ENCODE peak calls at places on chromosome 1, in four cellular contexts. One of them, this sample, is unnamed.
A peak's percentile ranks its signal among the peaks of the same experiment; 100 is the strongest.

GRCh38 chr1:235100124-235100801 is 28.4 kb downstream of the TOMM20 start:
- DNase-seq in A549: no peak
- DNase-seq in GM13976: no peak
- DNase-seq in GM12878: peak; percentile 66
- DNase-seq in this sample: no peak

GRCh38 chr1:147749792-147750191 is 10.6 kb downstream of the GJA5 start:
- DNase-seq in A549: no peak
- DNase-seq in GM12878: no peak
- DNase-seq in GM13976: no peak
- DNase-seq in this sample: no peak

GRCh38 chr1:156582388-156583022 is 3.0 kb downstream of the TTC24 start:
- DNase-seq in GM13976: no peak
- DNase-seq in GM12878: no peak
- DNase-seq in A549: no peak
- DNase-seq in this sample: peak; percentile 40

GRCh38 chr1:12142891-12143630 is 23.7 kb upstream of the TNFRSF1B start:
- DNase-seq in A549: no peak
- DNase-seq in GM13976: no peak
- DNase-seq in GM12878: no peak
- DNase-seq in this sample: no peak

GRCh38 chr1:91755888-91756287 is 130.1 kb downstream of the TGFBR3 start:
- DNase-seq in A549: no peak
- DNase-seq in GM12878: no peak
- DNase-seq in GM13976: no peak
- DNase-seq in this sample: no peak

GRCh38 chr1:202164271-202165037 is 4.1 kb upstream of the PTPN7 start:
- DNase-seq in GM12878: peak; percentile 56
- DNase-seq in A549: no peak
- DNase-seq in GM13976: peak; percentile 90
- DNase-seq in this sample: peak; percentile 83

GRCh38 chr1:111602974-111603373 is 16.6 kb upstream of the RAP1A start:
- DNase-seq in GM12878: no peak
- DNase-seq in GM13976: no peak
- DNase-seq in A549: no peak
- DNase-seq in this sample: peak; percentile 51

GRCh38 chr1:71784989-71785388 is 497.4 kb downstream of the NEGR1 start:
- DNase-seq in A549: no peak
- DNase-seq in GM12878: no peak
- DNase-seq in GM13976: no peak
- DNase-seq in this sample: no peak

GRCh38 chr1:32240140-32240951 is 6.7 kb upstream of the FAM167B start:
- DNase-seq in GM12878: no peak
- DNase-seq in A549: peak; percentile 53
- DNase-seq in GM13976: no peak
- DNase-seq in this sample: peak; percentile 45

DNA sequence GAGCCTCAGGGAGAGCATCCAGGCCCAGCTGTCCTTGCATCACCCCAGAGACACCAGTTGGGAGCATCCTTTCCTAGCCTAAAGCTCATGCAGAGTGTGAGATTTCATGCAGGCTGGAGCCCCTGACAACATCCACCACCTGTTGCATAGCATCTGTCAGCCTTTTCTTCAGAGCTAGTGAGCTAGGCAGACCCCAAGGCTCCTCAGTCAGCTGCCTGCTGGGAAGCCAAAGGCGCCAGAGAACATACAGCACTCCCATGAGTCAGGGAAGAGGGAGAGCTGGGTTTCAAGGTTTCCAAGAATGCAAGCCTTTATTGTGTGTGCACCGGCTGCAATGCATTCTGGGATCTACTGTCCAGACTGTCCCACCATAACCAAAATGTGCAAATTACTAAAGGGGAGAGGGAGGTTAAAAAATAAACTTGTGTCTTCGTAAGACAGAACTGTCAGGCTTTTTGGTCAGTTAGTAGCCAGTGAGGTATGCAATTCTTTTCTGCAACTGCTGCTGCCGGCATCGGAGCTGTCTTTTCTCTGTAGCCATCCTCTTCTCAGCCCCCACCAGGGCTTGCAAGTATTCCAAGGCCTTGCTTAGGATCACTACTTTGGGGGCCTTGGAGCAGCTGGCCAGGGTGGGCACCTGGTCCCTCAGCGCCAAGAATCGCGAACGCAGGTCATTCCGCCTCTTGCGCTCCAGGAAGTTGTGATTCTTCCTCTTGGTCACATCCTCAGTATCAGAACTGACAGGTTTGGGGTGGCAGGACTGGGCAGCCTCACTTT is 4.6 kb downstream of the MYCL start:
- DNase-seq in A549: no peak
- DNase-seq in GM12878: no peak
- DNase-seq in GM13976: no peak
- DNase-seq in this sample: no peak
- TF ChIP-seq CTCF in A549: no peak
- TF ChIP-seq CTCF in GM12878: no peak
- TF ChIP-seq CTCF in GM13976: no peak
- TF ChIP-seq CTCF in this sample: no peak

GRCh38 chr1:210817385-210818275 is 316.3 kb downstream of the KCNH1 start:
- DNase-seq in A549: no peak
- DNase-seq in GM13976: no peak
- DNase-seq in GM12878: no peak
- DNase-seq in this sample: no peak
- TF ChIP-seq CTCF in A549: no peak
- TF ChIP-seq CTCF in GM13976: no peak
- TF ChIP-seq CTCF in GM12878: no peak
- TF ChIP-seq CTCF in this sample: no peak

DNA sequence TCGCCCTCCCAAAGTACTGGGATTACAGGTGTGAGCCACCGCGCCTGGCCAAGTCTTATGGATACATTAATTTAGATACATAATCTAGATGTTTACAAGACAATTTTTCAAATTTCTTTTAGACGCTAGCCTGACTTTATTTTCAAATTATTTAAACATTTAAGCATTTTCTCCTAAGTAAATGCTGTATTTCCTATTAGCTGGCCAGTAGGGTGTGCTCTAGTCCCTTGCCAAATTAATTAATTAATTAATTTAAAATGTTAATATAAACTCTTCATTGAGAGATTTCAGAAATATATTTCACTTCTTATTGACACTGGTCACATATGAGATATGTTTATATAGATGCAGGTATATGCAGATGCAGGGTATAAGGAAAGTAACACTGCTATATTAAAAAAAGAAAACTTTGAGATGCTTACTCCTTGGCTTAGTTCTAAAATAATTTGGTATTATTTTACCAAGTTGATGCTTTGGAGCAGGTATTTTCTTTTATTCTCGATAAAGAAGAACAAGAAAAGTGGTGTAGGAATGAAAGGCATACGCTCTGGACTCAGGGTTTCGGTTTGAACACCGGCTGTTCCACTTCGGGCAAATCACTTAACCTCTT is 5.2 kb upstream of the ERRFI1 start:
- DNase-seq in A549: no peak
- DNase-seq in GM13976: peak; percentile 34
- DNase-seq in GM12878: no peak
- DNase-seq in this sample: peak; percentile 32
- TF ChIP-seq CTCF in A549: peak; percentile 77
- TF ChIP-seq CTCF in GM13976: peak; percentile 20
- TF ChIP-seq CTCF in GM12878: peak; percentile 30
- TF ChIP-seq CTCF in this sample: peak; percentile 28

DNA sequence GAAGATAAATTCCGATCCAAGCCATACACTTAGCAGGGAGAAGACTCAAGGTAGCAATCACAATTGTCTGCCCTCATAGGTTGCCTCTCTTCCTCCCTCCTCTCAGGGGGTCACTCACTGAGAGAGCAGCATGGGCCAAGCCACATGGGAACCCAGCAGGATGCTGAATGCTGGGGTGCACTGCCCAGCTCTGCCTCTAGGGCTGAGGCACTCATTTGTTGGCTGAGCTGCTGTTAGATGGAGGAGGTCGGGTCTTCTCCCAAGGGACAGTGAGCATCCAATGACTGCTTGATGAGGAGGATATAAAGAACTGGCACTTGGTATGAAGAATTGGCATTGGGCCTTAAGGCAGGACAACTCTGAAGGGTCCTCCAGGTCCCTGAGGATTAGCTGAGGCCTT is 418.8 kb downstream of the SIPA1L2 start:
- DNase-seq in GM12878: no peak
- DNase-seq in GM13976: no peak
- DNase-seq in A549: peak; percentile 26
- DNase-seq in this sample: no peak
- TF ChIP-seq CTCF in GM12878: peak; percentile 47
- TF ChIP-seq CTCF in GM13976: no peak
- TF ChIP-seq CTCF in A549: no peak
- TF ChIP-seq CTCF in this sample: peak; percentile 16

GRCh38 chr1:174344162-174344561 is 103.6 kb upstream of the GPR52 start:
- DNase-seq in GM12878: no peak
- DNase-seq in A549: no peak
- DNase-seq in GM13976: no peak
- DNase-seq in this sample: no peak
- TF ChIP-seq CTCF in GM12878: no peak
- TF ChIP-seq CTCF in A549: no peak
- TF ChIP-seq CTCF in GM13976: no peak
- TF ChIP-seq CTCF in this sample: no peak

GRCh38 chr1:196355206-196355786 is 252.9 kb downstream of the KCNT2 start:
- DNase-seq in A549: peak; percentile 5
- DNase-seq in GM12878: no peak
- DNase-seq in GM13976: no peak
- DNase-seq in this sample: no peak
- TF ChIP-seq CTCF in A549: peak; percentile 58
- TF ChIP-seq CTCF in GM12878: no peak
- TF ChIP-seq CTCF in GM13976: no peak
- TF ChIP-seq CTCF in this sample: no peak

DNA sequence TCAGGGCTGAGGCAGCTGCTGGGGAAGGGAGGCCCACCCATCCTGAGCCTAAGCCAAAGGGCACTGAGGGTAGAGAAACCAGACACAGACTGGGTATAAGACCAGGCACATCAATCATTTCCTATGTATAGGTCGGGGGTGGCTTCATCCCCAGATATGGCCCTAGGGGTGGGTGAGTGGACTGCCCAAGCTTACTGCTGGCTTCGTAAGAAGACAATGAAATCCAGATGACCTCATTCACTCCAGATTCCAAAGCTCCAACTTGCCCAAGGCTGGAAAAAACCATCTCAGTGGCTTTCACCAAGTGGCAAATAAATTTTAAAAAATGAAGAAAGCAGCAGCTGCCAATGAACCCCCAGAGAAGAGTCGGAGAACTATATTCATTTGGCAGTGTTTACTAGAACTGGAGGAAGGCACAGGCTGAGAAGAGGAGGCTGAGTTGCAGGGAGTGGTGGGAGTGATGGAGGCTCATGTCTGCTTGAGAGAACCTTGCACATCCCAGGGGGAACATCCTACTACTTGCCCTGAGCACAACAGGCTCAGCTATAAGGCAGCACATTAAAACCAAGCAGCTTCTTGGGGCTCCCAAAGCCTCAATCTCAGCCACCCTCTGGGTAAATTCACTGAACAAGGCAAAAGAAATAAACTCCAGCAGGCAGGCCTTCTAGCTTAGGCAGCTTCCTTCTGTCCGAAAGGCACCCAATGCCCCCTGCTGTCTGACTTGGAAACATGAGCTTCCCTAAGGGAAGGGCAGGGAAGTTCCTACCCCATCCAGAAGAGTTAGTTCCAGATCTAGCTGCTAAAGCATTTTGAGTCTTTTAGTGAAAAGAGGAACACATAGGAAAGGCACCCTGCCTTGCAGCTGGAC is 14.1 kb downstream of the PEA15 start:
- DNase-seq in GM12878: no peak
- DNase-seq in GM13976: no peak
- DNase-seq in A549: peak; percentile 55
- DNase-seq in this sample: no peak
- TF ChIP-seq CTCF in GM12878: peak; percentile 34
- TF ChIP-seq CTCF in GM13976: no peak
- TF ChIP-seq CTCF in A549: peak; percentile 61
- TF ChIP-seq CTCF in this sample: no peak

GRCh38 chr1:203435628-203436027 is 40.0 kb upstream of the PRELP start:
- DNase-seq in GM12878: no peak
- DNase-seq in A549: no peak
- DNase-seq in GM13976: no peak
- DNase-seq in this sample: no peak

GRCh38 chr1:203440780-203441179 is 34.8 kb upstream of the PRELP start:
- DNase-seq in GM13976: peak; percentile 45
- DNase-seq in GM12878: no peak
- DNase-seq in A549: no peak
- DNase-seq in this sample: peak; percentile 40

GRCh38 chr1:203441811-203442210 is 33.8 kb upstream of the PRELP start:
- DNase-seq in GM13976: no peak
- DNase-seq in A549: no peak
- DNase-seq in GM12878: no peak
- DNase-seq in this sample: no peak

GRCh38 chr1:203437696-203438315 is 37.8 kb upstream of the PRELP start:
- DNase-seq in GM13976: no peak
- DNase-seq in GM12878: no peak
- DNase-seq in A549: no peak
- DNase-seq in this sample: no peak

GRCh38 chr1:203439086-203439620 is 36.5 kb upstream of the PRELP start:
- DNase-seq in GM12878: no peak
- DNase-seq in A549: no peak
- DNase-seq in GM13976: no peak
- DNase-seq in this sample: no peak
- TF ChIP-seq CTCF in GM12878: no peak
- TF ChIP-seq CTCF in A549: no peak
- TF ChIP-seq CTCF in GM13976: no peak
- TF ChIP-seq CTCF in this sample: no peak

GRCh38 chr1:21663951-21664805 is 5.0 kb downstream of the RAP1GAP start:
- DNase-seq in A549: no peak
- DNase-seq in GM12878: no peak
- DNase-seq in GM13976: no peak
- DNase-seq in this sample: no peak
- TF ChIP-seq CTCF in A549: no peak
- TF ChIP-seq CTCF in GM12878: no peak
- TF ChIP-seq CTCF in GM13976: no peak
- TF ChIP-seq CTCF in this sample: no peak